ENCODE peak calls at places on chromosomes 2 and 18, in eight cellular contexts. X is psoas muscle, H is NB4, P is left lung, C is B cell, N is RWPE1, U is progenitor cell of endocrine pancreas, B is transverse colon. S is an unnamed sample.

GRCh38 chr2:960064-960736 is 9.6 kb downstream of the SNTG2 start:
- DNase-seq in X (no peak), H (no peak), P (no peak), C (no peak), N (no peak), U (no peak), B (no peak), S (no peak)

GRCh38 chr2:406876-407275 is 119.0 kb upstream of the ALKAL2 start:
- DNase-seq in X (no peak), H (no peak), P (no peak), C (no peak), N (no peak), U (no peak), B (no peak), S (no peak)

GRCh38 chr2:45909677-45910191 is 258.3 kb downstream of the PRKCE start:
- DNase-seq in X (no peak), H (peak), P (no peak), C (peak), N (peak), U (no peak), B (no peak), S (no peak)

GRCh38 chr18:78296152-78296551 is 683.5 kb upstream of the SALL3 start:
- DNase-seq in X (no peak), H (no peak), P (no peak), C (no peak), N (no peak), U (no peak), B (no peak), S (no peak)

GRCh38 chr2:177396630-177397460 is 4.3 kb downstream of the AGPS start:
- DNase-seq in X (no peak), H (peak), P (no peak), C (no peak), N (peak), U (no peak), B (no peak), S (no peak)

GRCh38 chr2:212330263-212330662 is 208.3 kb downstream of the ERBB4 start:
- DNase-seq in X (peak), H (no peak), P (peak), C (no peak), N (no peak), U (no peak), B (no peak), S (no peak)

GRCh38 chr2:67008114-67008513 is 389.0 kb upstream of the ETAA1 start:
- DNase-seq in X (no peak), H (no peak), P (no peak), C (no peak), N (no peak), U (no peak), B (no peak), S (no peak)

GRCh38 chr2:236706803-236707202 is 137.2 kb downstream of the ACKR3 start:
- DNase-seq in X (no peak), H (no peak), P (no peak), C (no peak), N (no peak), U (no peak), B (no peak), S (no peak)

GRCh38 chr2:43898958-43899346 is 60.2 kb downstream of the ABCG8 start:
- DNase-seq in X (no peak), H (no peak), P (no peak), C (no peak), N (no peak), U (no peak), B (no peak), S (no peak)

GRCh38 chr2:25951071-25951547 is 31.2 kb downstream of the KIF3C start:
- DNase-seq in X (peak), H (peak), P (peak), C (peak), N (peak), U (peak), B (peak), S (peak)

GRCh38 chr2:232113821-232114220 is 152.3 kb downstream of the DIS3L2 start:
- DNase-seq in X (no peak), H (peak), P (no peak), C (no peak), N (no peak), U (no peak), B (no peak), S (no peak)

GRCh38 chr18:11909081-11909410 is 929 bp upstream of the MPPE1 start:
- DNase-seq in X (no peak), H (no peak), P (no peak), C (no peak), N (no peak), U (no peak), B (no peak), S (no peak)

GRCh38 chr2:206915136-206915535 is 24.2 kb upstream of the CPO start:
- DNase-seq in X (no peak), H (peak), P (no peak), C (no peak), N (peak), U (no peak), B (no peak), S (no peak)

GRCh38 chr18:63178526-63178880 is 141.1 kb downstream of the BCL2 start:
- DNase-seq in X (peak), H (peak), P (no peak), C (no peak), N (no peak), U (no peak), B (peak), S (no peak)

GRCh38 chr2:72127401-72128058 is 20.1 kb downstream of the CYP26B1 start:
- DNase-seq in X (no peak), H (no peak), P (no peak), C (no peak), N (no peak), U (no peak), B (no peak), S (peak)

GRCh38 chr2:107197601-107198000 is 311.6 kb upstream of the ST6GAL2 start:
- DNase-seq in X (no peak), H (no peak), P (no peak), C (no peak), N (no peak), U (no peak), B (no peak), S (no peak)

GRCh38 chr18:79121746-79122474 is 52.7 kb downstream of the ATP9B start:
- DNase-seq in X (no peak), H (no peak), P (no peak), C (no peak), N (no peak), U (no peak), B (no peak), S (no peak)

GRCh38 chr2:204650611-204651010 is 105.3 kb downstream of the PARD3B start:
- DNase-seq in X (no peak), H (no peak), P (no peak), C (no peak), N (no peak), U (no peak), B (no peak), S (no peak)

GRCh38 chr2:28300489-28300888 is 92.2 kb upstream of the FOSL2 start:
- DNase-seq in X (no peak), H (no peak), P (no peak), C (no peak), N (no peak), U (no peak), B (no peak), S (no peak)

GRCh38 chr2:36326286-36326685 is 29.3 kb upstream of the CRIM1 start:
- DNase-seq in X (no peak), H (no peak), P (no peak), C (no peak), N (no peak), U (no peak), B (no peak), S (no peak)

GRCh38 chr18:61854578-61854977 is 38.2 kb downstream of the RNF152 start:
- DNase-seq in X (no peak), H (no peak), P (no peak), C (no peak), N (no peak), U (no peak), B (no peak), S (no peak)

GRCh38 chr2:222714361-222715256 is 43.2 kb downstream of the MOGAT1 start:
- DNase-seq in X (no peak), H (no peak), P (no peak), C (no peak), N (no peak), U (no peak), B (no peak), S (no peak)

GRCh38 chr2:236632295-236633218 is 62.9 kb downstream of the ACKR3 start:
- DNase-seq in X (no peak), H (no peak), P (no peak), C (no peak), N (no peak), U (no peak), B (no peak), S (peak)

GRCh38 chr2:168585700-168586099 is 129.6 kb downstream of the CERS6 start:
- DNase-seq in X (no peak), H (peak), P (no peak), C (no peak), N (no peak), U (no peak), B (no peak), S (no peak)
- TF ChIP-seq CTCF in X (no peak), H (no peak), P (no peak), C (no peak), N (no peak), U (no peak), B (no peak), S (no peak)

GRCh38 chr2:137888845-137889244 is 75.4 kb upstream of the HNMT start:
- DNase-seq in X (no peak), H (peak), P (peak), C (no peak), N (peak), U (peak), B (peak), S (no peak)
- TF ChIP-seq CTCF in X (peak), H (peak), P (no peak), C (no peak), N (peak), U (peak), B (peak), S (peak)

GRCh38 chr18:25563816-25564370 is 211.9 kb upstream of the ZNF521 start:
- DNase-seq in X (no peak), H (no peak), P (no peak), C (no peak), N (no peak), U (no peak), B (no peak), S (no peak)

GRCh38 chr18:25560369-25560768 is 208.4 kb upstream of the ZNF521 start:
- DNase-seq in X (peak), H (no peak), P (no peak), C (no peak), N (no peak), U (no peak), B (no peak), S (no peak)

GRCh38 chr18:25563346-25563745 is 211.4 kb upstream of the ZNF521 start:
- DNase-seq in X (no peak), H (no peak), P (no peak), C (no peak), N (no peak), U (no peak), B (no peak), S (no peak)

GRCh38 chr18:25557006-25557405 is 205.0 kb upstream of the ZNF521 start:
- DNase-seq in X (no peak), H (peak), P (no peak), C (no peak), N (no peak), U (no peak), B (no peak), S (no peak)

GRCh38 chr18:25561923-25562322 is 210.0 kb upstream of the ZNF521 start:
- DNase-seq in X (no peak), H (peak), P (no peak), C (no peak), N (no peak), U (no peak), B (peak), S (no peak)
- TF ChIP-seq CTCF in X (peak), H (peak), P (no peak), C (peak), N (no peak), U (peak), B (peak), S (peak)

DNA sequence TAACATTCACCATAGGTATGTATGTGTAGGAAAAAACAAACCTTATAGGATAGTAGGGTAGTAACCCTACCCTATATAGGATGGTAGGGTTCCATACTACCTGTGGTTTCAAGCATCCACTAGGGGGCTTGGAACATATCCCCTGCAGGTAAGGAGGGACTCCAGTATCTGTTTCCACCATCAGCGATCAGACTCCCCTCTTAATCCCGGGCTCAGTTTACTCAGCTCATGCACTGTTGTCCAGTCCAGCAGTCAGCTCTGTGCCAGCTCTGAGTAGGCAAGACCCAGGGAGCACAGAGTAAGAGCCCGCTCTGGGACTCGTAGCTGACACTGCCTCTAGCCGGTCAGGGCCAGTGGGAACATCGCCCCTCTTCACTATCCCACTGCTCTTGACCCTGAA is 61.7 kb downstream of the MEX3C start:
- DNase-seq in X (no peak), H (peak), P (no peak), C (no peak), N (no peak), U (no peak), B (no peak), S (no peak)
- TF ChIP-seq CTCF in X (no peak), H (peak), P (no peak), C (peak), N (no peak), U (peak), B (peak), S (peak)

S was measured in type B pancreatic cell.